ENCODE peak calls at places on chromosomes 7 and 10, in four cellular contexts. O is EH, F is choroid plexus epithelial cell, T is gastrocnemius medialis. W is an unnamed sample.

GRCh38 chr10:31036209-31036608 is 4.5 kb upstream of the ZNF438 start:
- DNase-seq in O (peak; percentile 54), F (no peak), T (no peak), W (peak; percentile 16)

GRCh38 chr10:2488606-2489005 is 578.7 kb upstream of the PFKP start:
- DNase-seq in O (no peak), F (no peak), T (no peak), W (no peak)

GRCh38 chr7:92567460-92567859 is 22.7 kb downstream of the FAM133B start:
- DNase-seq in O (peak; percentile 64), F (peak; percentile 12), T (no peak), W (peak; percentile 26)

GRCh38 chr10:132532174-132532573 is 5.4 kb upstream of the INPP5A start:
- DNase-seq in O (no peak), F (no peak), T (no peak), W (no peak)

GRCh38 chr10:71582019-71582418 is 137.6 kb downstream of the C10orf105 start:
- DNase-seq in O (peak; percentile 61), F (peak; percentile 74), T (no peak), W (peak; percentile 30)

GRCh38 chr7:66296001-66296521 is 90.9 kb downstream of the TPST1 start:
- DNase-seq in O (peak; percentile 61), F (peak; percentile 88), T (no peak), W (peak; percentile 22)

GRCh38 chr10:103765168-103765567 is 90.2 kb downstream of the SH3PXD2A start:
- DNase-seq in O (peak; percentile 87), F (peak; percentile 34), T (no peak), W (no peak)

GRCh38 chr10:31759124-31759798 is 169.4 kb downstream of the ARHGAP12 start:
- DNase-seq in O (peak; percentile 46), F (peak; percentile 55), T (no peak), W (peak; percentile 39)

GRCh38 chr7:23062452-23062851 is 43.1 kb upstream of the KLHL7 start:
- DNase-seq in O (peak; percentile 89), F (peak; percentile 21), T (no peak), W (peak; percentile 83)

GRCh38 chr10:106900041-106900674 is 264.3 kb downstream of the SORCS1 start:
- DNase-seq in O (no peak), F (no peak), T (no peak), W (no peak)

GRCh38 chr10:28769147-28769604 is 91.9 kb downstream of the BAMBI start:
- DNase-seq in O (no peak), F (no peak), T (no peak), W (no peak)

GRCh38 chr7:2796358-2797352 is 47.5 kb downstream of the GNA12 start:
- DNase-seq in O (peak; percentile 73), F (peak; percentile 96), T (peak; percentile 32), W (no peak)

GRCh38 chr10:78892383-78893191 is 176.2 kb upstream of the ZMIZ1 start:
- DNase-seq in O (no peak), F (peak; percentile 11), T (no peak), W (no peak)

GRCh38 chr10:48506147-48506917 is 98.5 kb downstream of the ARHGAP22 start:
- DNase-seq in O (peak; percentile 69), F (peak; percentile 74), T (no peak), W (peak; percentile 48)

GRCh38 chr10:129814681-129815646 is 149.1 kb downstream of the EBF3 start:
- DNase-seq in O (no peak), F (no peak), T (no peak), W (no peak)

GRCh38 chr10:71127019-71127534 is 85.3 kb upstream of the UNC5B start:
- DNase-seq in O (no peak), F (no peak), T (no peak), W (no peak)

GRCh38 chr10:78919111-78919966 is 149.4 kb upstream of the ZMIZ1 start:
- DNase-seq in O (no peak), F (peak; percentile 27), T (no peak), W (no peak)

GRCh38 chr7:24336461-24336860 is 52.5 kb downstream of the NPY start:
- DNase-seq in O (no peak), F (no peak), T (peak; percentile 40), W (peak; percentile 30)

GRCh38 chr10:14740684-14741247 is 33.9 kb downstream of the FAM107B start:
- DNase-seq in O (peak; percentile 51), F (peak; percentile 23), T (no peak), W (no peak)

GRCh38 chr7:24665564-24666294 is 91.5 kb downstream of the GSDME start:
- DNase-seq in O (peak; percentile 62), F (peak; percentile 74), T (peak; percentile 5), W (peak; percentile 68)

GRCh38 chr10:9198611-9199010 is 1144.1 kb downstream of the GATA3 start:
- DNase-seq in O (peak; percentile 86), F (peak; percentile 22), T (no peak), W (no peak)

GRCh38 chr7:73341877-73342276 is 13.9 kb downstream of the FKBP6 start:
- DNase-seq in O (peak; percentile 84), F (peak; percentile 93), T (no peak), W (peak; percentile 54)

GRCh38 chr7:151117565-151117964 is 31.3 kb downstream of the AGAP3 start:
- DNase-seq in O (no peak), F (no peak), T (no peak), W (no peak)

GRCh38 chr7:122844191-122844988 is 41.9 kb downstream of the CADPS2 start:
- DNase-seq in O (no peak), F (peak; percentile 33), T (no peak), W (no peak)

GRCh38 chr10:17001961-17002749 is 127.5 kb downstream of the CUBN start:
- DNase-seq in O (peak; percentile 94), F (peak; percentile 99), T (peak; percentile 15), W (peak; percentile 58)

GRCh38 chr10:68109312-68109711 is at the start of gene MYPN:
- DNase-seq in O (no peak), F (no peak), T (peak; percentile 81), W (no peak)

GRCh38 chr10:79425074-79425532 is 20.3 kb downstream of the ZCCHC24 start:
- DNase-seq in O (no peak), F (no peak), T (no peak), W (no peak)

GRCh38 chr10:45373783-45374450 is at the start of gene ALOX5:
- DNase-seq in O (no peak), F (no peak), T (no peak), W (no peak)

GRCh38 chr7:134766779-134767566 is 12.5 kb upstream of the CALD1 start:
- DNase-seq in O (peak; percentile 70), F (peak; percentile 86), T (no peak), W (no peak)

GRCh38 chr7:137879357-137880158 is 32.8 kb upstream of the DGKI start:
- DNase-seq in O (peak; percentile 72), F (peak; percentile 73), T (no peak), W (no peak)

GRCh38 chr7:134447383-134447782 is 11.5 kb downstream of the AKR1B1 start:
- DNase-seq in O (no peak), F (no peak), T (no peak), W (no peak)

GRCh38 chr10:21677551-21677950 is 143.5 kb downstream of the MLLT10 start:
- DNase-seq in O (no peak), F (no peak), T (no peak), W (no peak)